ENCODE peak calls at places on chromosome 9, in five cellular contexts. One of them, this sample, is unnamed. For H3K4me1 and H3K36me3, the result is how much of the 10 kb centered on the place peaks cover.

GRCh38 chr9:123401879-123402513 is 46.0 kb downstream of the CRB2 start:
- DNase-seq in cardiac muscle cell: peak
- DNase-seq in pancreas: no peak
- DNase-seq in mesenchymal stem cell: peak
- DNase-seq in heart left ventricle: no peak
- DNase-seq in this sample: peak

GRCh38 chr9:26856413-26857032 is 36.1 kb downstream of the CAAP1 start:
- DNase-seq in cardiac muscle cell: peak
- DNase-seq in pancreas: no peak
- DNase-seq in mesenchymal stem cell: peak
- DNase-seq in heart left ventricle: no peak
- DNase-seq in this sample: peak

GRCh38 chr9:126151671-126152050 is 175.0 kb upstream of the MVB12B start:
- DNase-seq in cardiac muscle cell: no peak
- DNase-seq in pancreas: no peak
- DNase-seq in mesenchymal stem cell: peak
- DNase-seq in heart left ventricle: no peak
- DNase-seq in this sample: peak

GRCh38 chr9:111287127-111287526 is 42.9 kb downstream of the OR2K2 start:
- DNase-seq in cardiac muscle cell: peak
- DNase-seq in pancreas: no peak
- DNase-seq in mesenchymal stem cell: peak
- DNase-seq in heart left ventricle: no peak
- DNase-seq in this sample: peak

GRCh38 chr9:68555416-68555815 is 14.7 kb upstream of the TMEM252 start:
- DNase-seq in cardiac muscle cell: no peak
- DNase-seq in pancreas: no peak
- DNase-seq in mesenchymal stem cell: no peak
- DNase-seq in heart left ventricle: no peak
- DNase-seq in this sample: no peak

GRCh38 chr9:116342071-116342470 is 188.5 kb downstream of the PAPPA start:
- DNase-seq in cardiac muscle cell: no peak
- DNase-seq in pancreas: no peak
- DNase-seq in mesenchymal stem cell: no peak
- DNase-seq in heart left ventricle: no peak
- DNase-seq in this sample: peak

GRCh38 chr9:2066312-2067273 is 51.4 kb downstream of the SMARCA2 start:
- DNase-seq in cardiac muscle cell: no peak
- DNase-seq in pancreas: no peak
- DNase-seq in mesenchymal stem cell: peak
- DNase-seq in heart left ventricle: no peak
- DNase-seq in this sample: no peak

GRCh38 chr9:123927625-123928308 is 2.2 kb downstream of the DENND1A start:
- DNase-seq in cardiac muscle cell: no peak
- DNase-seq in pancreas: no peak
- DNase-seq in mesenchymal stem cell: peak
- DNase-seq in heart left ventricle: no peak
- DNase-seq in this sample: peak

GRCh38 chr9:456365-456764 is 241.7 kb downstream of the DOCK8 start:
- DNase-seq in cardiac muscle cell: no peak
- DNase-seq in pancreas: peak
- DNase-seq in mesenchymal stem cell: no peak
- DNase-seq in heart left ventricle: peak
- DNase-seq in this sample: no peak

GRCh38 chr9:98791147-98792095 is 4.9 kb downstream of the ANKS6 start:
- DNase-seq in cardiac muscle cell: peak
- DNase-seq in pancreas: peak
- DNase-seq in mesenchymal stem cell: peak
- DNase-seq in heart left ventricle: peak
- DNase-seq in this sample: peak

GRCh38 chr9:135485832-135486231 is 6.2 kb downstream of the PPP1R26 start:
- DNase-seq in cardiac muscle cell: no peak
- DNase-seq in pancreas: no peak
- DNase-seq in mesenchymal stem cell: no peak
- DNase-seq in heart left ventricle: no peak
- DNase-seq in this sample: no peak

GRCh38 chr9:71506821-71507220 is 261.5 kb downstream of the CEMIP2 start:
- DNase-seq in cardiac muscle cell: no peak
- DNase-seq in pancreas: no peak
- DNase-seq in mesenchymal stem cell: peak
- DNase-seq in heart left ventricle: peak
- DNase-seq in this sample: peak

GRCh38 chr9:109766351-109766750 is 13.6 kb upstream of the PALM2AKAP2 start:
- DNase-seq in cardiac muscle cell: no peak
- DNase-seq in pancreas: no peak
- DNase-seq in mesenchymal stem cell: peak
- DNase-seq in heart left ventricle: no peak
- DNase-seq in this sample: peak

GRCh38 chr9:112532427-112532826 is 45.8 kb downstream of the KIAA1958 start:
- DNase-seq in cardiac muscle cell: no peak
- DNase-seq in pancreas: peak
- DNase-seq in mesenchymal stem cell: peak
- DNase-seq in heart left ventricle: peak
- DNase-seq in this sample: peak

GRCh38 chr9:92654481-92655301 is 15.2 kb downstream of the IPPK start:
- DNase-seq in cardiac muscle cell: no peak
- DNase-seq in pancreas: no peak
- DNase-seq in mesenchymal stem cell: no peak
- DNase-seq in heart left ventricle: no peak
- DNase-seq in this sample: no peak

GRCh38 chr9:110115868-110116542 is 92.0 kb downstream of the C9orf152 start:
- DNase-seq in cardiac muscle cell: no peak
- DNase-seq in pancreas: no peak
- DNase-seq in mesenchymal stem cell: peak
- DNase-seq in heart left ventricle: no peak
- DNase-seq in this sample: peak

GRCh38 chr9:136312436-136312835 is 8.5 kb upstream of the CCDC187 start:
- DNase-seq in cardiac muscle cell: peak
- DNase-seq in pancreas: peak
- DNase-seq in mesenchymal stem cell: peak
- DNase-seq in heart left ventricle: no peak
- DNase-seq in this sample: peak

GRCh38 chr9:18359335-18359734 is 114.6 kb upstream of the ADAMTSL1 start:
- DNase-seq in cardiac muscle cell: no peak
- DNase-seq in pancreas: no peak
- DNase-seq in mesenchymal stem cell: no peak
- DNase-seq in heart left ventricle: no peak
- DNase-seq in this sample: peak

GRCh38 chr9:98195671-98196070 is 3.2 kb upstream of the CORO2A start:
- DNase-seq in cardiac muscle cell: no peak
- DNase-seq in pancreas: no peak
- DNase-seq in mesenchymal stem cell: no peak
- DNase-seq in heart left ventricle: no peak
- DNase-seq in this sample: no peak

GRCh38 chr9:135517407-135517822 is 3.8 kb upstream of the LCN1 start:
- DNase-seq in cardiac muscle cell: no peak
- DNase-seq in pancreas: no peak
- DNase-seq in mesenchymal stem cell: no peak
- DNase-seq in heart left ventricle: no peak
- DNase-seq in this sample: no peak

GRCh38 chr9:16626577-16627130 is 243.8 kb downstream of the BNC2 start:
- DNase-seq in cardiac muscle cell: peak
- DNase-seq in pancreas: no peak
- DNase-seq in mesenchymal stem cell: peak
- DNase-seq in heart left ventricle: no peak
- DNase-seq in this sample: peak

GRCh38 chr9:27118916-27119315 is 9.9 kb downstream of the TEK start:
- DNase-seq in cardiac muscle cell: no peak
- DNase-seq in pancreas: no peak
- DNase-seq in mesenchymal stem cell: peak
- DNase-seq in heart left ventricle: no peak
- DNase-seq in this sample: peak

GRCh38 chr9:128094950-128095544 is 27.0 kb downstream of the SLC25A25 start:
- DNase-seq in cardiac muscle cell: no peak
- DNase-seq in pancreas: no peak
- DNase-seq in mesenchymal stem cell: no peak
- DNase-seq in heart left ventricle: no peak
- DNase-seq in this sample: no peak

GRCh38 chr9:89605181-89606048 is 603 bp downstream of the GADD45G start:
- DNase-seq in cardiac muscle cell: peak
- DNase-seq in pancreas: peak
- DNase-seq in mesenchymal stem cell: peak
- DNase-seq in heart left ventricle: peak
- DNase-seq in this sample: peak

GRCh38 chr9:127445851-127446719 is 5.1 kb downstream of the RPL12 start:
- DNase-seq in cardiac muscle cell: no peak
- DNase-seq in pancreas: no peak
- DNase-seq in mesenchymal stem cell: no peak
- DNase-seq in heart left ventricle: no peak
- DNase-seq in this sample: peak

GRCh38 chr9:89864731-89865130 is 259.9 kb downstream of the GADD45G start:
- DNase-seq in cardiac muscle cell: no peak
- DNase-seq in pancreas: no peak
- DNase-seq in mesenchymal stem cell: no peak
- DNase-seq in heart left ventricle: no peak
- DNase-seq in this sample: no peak

GRCh38 chr9:126965541-126966428 is 51.2 kb downstream of the RALGPS1 start:
- DNase-seq in cardiac muscle cell: peak
- DNase-seq in pancreas: no peak
- DNase-seq in mesenchymal stem cell: peak
- DNase-seq in heart left ventricle: peak
- DNase-seq in this sample: peak

GRCh38 chr9:110323831-110324230 is 13.8 kb downstream of the TXNDC8 start:
- DNase-seq in cardiac muscle cell: no peak
- DNase-seq in pancreas: no peak
- DNase-seq in mesenchymal stem cell: no peak
- DNase-seq in heart left ventricle: no peak
- DNase-seq in this sample: no peak

GRCh38 chr9:115058175-115058574 is 59.8 kb downstream of the TNC start:
- DNase-seq in cardiac muscle cell: no peak
- DNase-seq in pancreas: no peak
- DNase-seq in mesenchymal stem cell: no peak
- DNase-seq in heart left ventricle: no peak
- DNase-seq in this sample: no peak
- H3K4me3 ChIP-seq in cardiac muscle cell: no peak
- H3K4me3 ChIP-seq in pancreas: no peak
- H3K4me3 ChIP-seq in mesenchymal stem cell: no peak
- H3K4me3 ChIP-seq in heart left ventricle: no peak
- H3K4me3 ChIP-seq in this sample: no peak

GRCh38 chr9:131715906-131716305 is 24.0 kb downstream of the RAPGEF1 start:
- DNase-seq in cardiac muscle cell: no peak
- DNase-seq in pancreas: no peak
- DNase-seq in mesenchymal stem cell: no peak
- DNase-seq in heart left ventricle: peak
- DNase-seq in this sample: no peak

GRCh38 chr9:131712151-131712716 is 27.6 kb downstream of the RAPGEF1 start:
- DNase-seq in cardiac muscle cell: no peak
- DNase-seq in pancreas: no peak
- DNase-seq in mesenchymal stem cell: no peak
- DNase-seq in heart left ventricle: no peak
- DNase-seq in this sample: no peak

GRCh38 chr9:131714821-131715220 is 25.1 kb downstream of the RAPGEF1 start:
- DNase-seq in cardiac muscle cell: no peak
- DNase-seq in pancreas: no peak
- DNase-seq in mesenchymal stem cell: no peak
- DNase-seq in heart left ventricle: no peak
- DNase-seq in this sample: no peak

GRCh38 chr9:131714161-131714646 is 25.7 kb downstream of the RAPGEF1 start:
- DNase-seq in cardiac muscle cell: no peak
- DNase-seq in pancreas: peak
- DNase-seq in mesenchymal stem cell: peak
- DNase-seq in heart left ventricle: peak
- DNase-seq in this sample: peak

GRCh38 chr9:131713016-131713415 is 26.9 kb downstream of the RAPGEF1 start:
- DNase-seq in cardiac muscle cell: no peak
- DNase-seq in pancreas: peak
- DNase-seq in mesenchymal stem cell: no peak
- DNase-seq in heart left ventricle: no peak
- DNase-seq in this sample: no peak
- H3K4me1 ChIP-seq in cardiac muscle cell: under half
- H3K4me1 ChIP-seq in pancreas: under half
- H3K4me1 ChIP-seq in mesenchymal stem cell: under half
- H3K4me1 ChIP-seq in heart left ventricle: under half
- H3K4me1 ChIP-seq in this sample: half or more

GRCh38 chr9:137750563-137750962 is 127.0 kb upstream of the CACNA1B start:
- DNase-seq in cardiac muscle cell: no peak
- DNase-seq in pancreas: no peak
- DNase-seq in mesenchymal stem cell: no peak
- DNase-seq in heart left ventricle: no peak
- DNase-seq in this sample: no peak
- H3K36me3 ChIP-seq in cardiac muscle cell: under half
- H3K36me3 ChIP-seq in pancreas: under half
- H3K36me3 ChIP-seq in mesenchymal stem cell: under half
- H3K36me3 ChIP-seq in heart left ventricle: half or more
- H3K36me3 ChIP-seq in this sample: under half

DNA sequence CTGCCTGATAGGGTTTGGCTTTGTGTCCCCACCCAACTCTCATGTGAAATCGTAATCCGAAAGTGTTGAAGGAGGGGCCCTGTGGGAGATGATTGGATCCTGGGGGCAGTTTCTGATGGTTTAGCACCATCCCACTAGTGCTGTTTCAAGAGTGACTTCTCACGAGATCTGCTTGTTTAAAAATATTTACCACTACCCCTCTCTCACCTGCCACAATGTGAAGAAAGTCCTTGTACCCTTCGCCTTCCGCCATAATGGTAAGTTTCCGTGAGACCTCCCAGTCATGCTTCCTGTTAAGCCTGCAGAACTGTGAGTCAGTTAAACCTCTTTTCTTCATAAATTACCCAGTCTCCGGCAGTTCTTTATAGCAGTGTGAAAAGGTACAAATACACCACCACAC is 2.7 kb upstream of the RFX3 start:
- DNase-seq in cardiac muscle cell: no peak
- DNase-seq in pancreas: no peak
- DNase-seq in mesenchymal stem cell: no peak
- DNase-seq in heart left ventricle: no peak
- DNase-seq in this sample: no peak
- H3K4me3 ChIP-seq in cardiac muscle cell: no peak
- H3K4me3 ChIP-seq in pancreas: no peak
- H3K4me3 ChIP-seq in mesenchymal stem cell: no peak
- H3K4me3 ChIP-seq in heart left ventricle: no peak
- H3K4me3 ChIP-seq in this sample: no peak

GRCh38 chr9:37295178-37295577 is 127.3 kb upstream of the GRHPR start:
- DNase-seq in cardiac muscle cell: no peak
- DNase-seq in pancreas: no peak
- DNase-seq in mesenchymal stem cell: no peak
- DNase-seq in heart left ventricle: no peak
- DNase-seq in this sample: no peak

GRCh38 chr9:37293664-37294524 is 128.6 kb upstream of the GRHPR start:
- DNase-seq in cardiac muscle cell: no peak
- DNase-seq in pancreas: no peak
- DNase-seq in mesenchymal stem cell: peak
- DNase-seq in heart left ventricle: no peak
- DNase-seq in this sample: peak

GRCh38 chr9:37290366-37290765 is 132.1 kb upstream of the GRHPR start:
- DNase-seq in cardiac muscle cell: no peak
- DNase-seq in pancreas: no peak
- DNase-seq in mesenchymal stem cell: no peak
- DNase-seq in heart left ventricle: no peak
- DNase-seq in this sample: no peak

GRCh38 chr9:37290881-37291485 is 131.5 kb upstream of the GRHPR start:
- DNase-seq in cardiac muscle cell: no peak
- DNase-seq in pancreas: no peak
- DNase-seq in mesenchymal stem cell: peak
- DNase-seq in heart left ventricle: no peak
- DNase-seq in this sample: peak

GRCh38 chr9:37292896-37293295 is 129.6 kb upstream of the GRHPR start:
- DNase-seq in cardiac muscle cell: no peak
- DNase-seq in pancreas: no peak
- DNase-seq in mesenchymal stem cell: peak
- DNase-seq in heart left ventricle: no peak
- DNase-seq in this sample: no peak
- H3K4me1 ChIP-seq in cardiac muscle cell: under half
- H3K4me1 ChIP-seq in pancreas: under half
- H3K4me1 ChIP-seq in mesenchymal stem cell: under half
- H3K4me1 ChIP-seq in heart left ventricle: under half
- H3K4me1 ChIP-seq in this sample: under half

This sample was measured in adipocyte.